ENCODE peak calls at places on chromosome 3, in seven cellular contexts. E is neural progenitor cell, P is body of pancreas, L is Calu3, X is mammary epithelial cell, V is colonic mucosa, R is nephron progenitor cell. G is an unnamed sample.

GRCh38 chr3:153621988-153622387 is 460.0 kb downstream of the RAP2B start:
- DNase-seq in E (no peak), P (no peak), L (no peak), X (peak), V (no peak), R (no peak), G (no peak)

GRCh38 chr3:8500208-8500961 is 1.2 kb upstream of the LMCD1 start:
- DNase-seq in E (peak), P (peak), L (peak), X (no peak), V (no peak), R (no peak), G (no peak)

GRCh38 chr3:134008630-134009156 is 21.0 kb downstream of the SLCO2A1 start:
- DNase-seq in E (no peak), P (no peak), L (no peak), X (peak), V (no peak), R (no peak), G (no peak)

GRCh38 chr3:191331443-191331842 is 1.1 kb upstream of the UTS2B start:
- DNase-seq in E (no peak), P (no peak), L (no peak), X (peak), V (no peak), R (no peak), G (no peak)

GRCh38 chr3:64203969-64204632 is 21.2 kb downstream of the PRICKLE2 start:
- DNase-seq in E (no peak), P (no peak), L (no peak), X (no peak), V (no peak), R (no peak), G (no peak)

GRCh38 chr3:14377838-14378169 is 24.6 kb upstream of the SLC6A6 start:
- DNase-seq in E (no peak), P (no peak), L (no peak), X (no peak), V (no peak), R (no peak), G (no peak)

GRCh38 chr3:116561529-116561928 is 116.2 kb upstream of the LSAMP start:
- DNase-seq in E (no peak), P (no peak), L (no peak), X (no peak), V (no peak), R (no peak), G (no peak)

GRCh38 chr3:102141096-102141912 is 292.0 kb downstream of the NFKBIZ start:
- DNase-seq in E (no peak), P (no peak), L (no peak), X (no peak), V (no peak), R (no peak), G (no peak)

GRCh38 chr3:154745925-154746324 is 315.9 kb upstream of the GPR149 start:
- DNase-seq in E (no peak), P (no peak), L (peak), X (no peak), V (no peak), R (no peak), G (no peak)

GRCh38 chr3:141302364-141303141 is 65.8 kb upstream of the ZBTB38 start:
- DNase-seq in E (no peak), P (peak), L (no peak), X (peak), V (no peak), R (no peak), G (no peak)

GRCh38 chr3:44509393-44509921 is 32.0 kb upstream of the ZNF445 start:
- DNase-seq in E (peak), P (no peak), L (no peak), X (peak), V (no peak), R (no peak), G (no peak)

GRCh38 chr3:142977399-142977728 is 13.9 kb upstream of the PAQR9 start:
- DNase-seq in E (no peak), P (no peak), L (no peak), X (peak), V (no peak), R (no peak), G (no peak)

GRCh38 chr3:118117061-118117460 is 917.6 kb downstream of the IGSF11 start:
- DNase-seq in E (peak), P (no peak), L (no peak), X (no peak), V (no peak), R (no peak), G (no peak)

GRCh38 chr3:172201136-172201989 is 162.0 kb downstream of the FNDC3B start:
- DNase-seq in E (no peak), P (peak), L (no peak), X (peak), V (peak), R (no peak), G (no peak)

GRCh38 chr3:59237121-59237520 is 187.3 kb upstream of the CFAP20DC start:
- DNase-seq in E (no peak), P (no peak), L (no peak), X (peak), V (no peak), R (no peak), G (no peak)

GRCh38 chr3:150399060-150399459 is 9.0 kb upstream of the TSC22D2 start:
- DNase-seq in E (peak), P (no peak), L (no peak), X (no peak), V (no peak), R (no peak), G (no peak)

GRCh38 chr3:149958171-149958796 is 12.4 kb downstream of the PFN2 start:
- DNase-seq in E (no peak), P (no peak), L (no peak), X (peak), V (no peak), R (no peak), G (no peak)

GRCh38 chr3:48697952-48698351 is 12.2 kb upstream of the NCKIPSD start:
- DNase-seq in E (no peak), P (no peak), L (no peak), X (no peak), V (no peak), R (no peak), G (no peak)
- TF ChIP-seq CTCF in E (no peak), P (no peak), L (no peak), X (no peak), V (no peak), R (no peak), G (no peak)

DNA sequence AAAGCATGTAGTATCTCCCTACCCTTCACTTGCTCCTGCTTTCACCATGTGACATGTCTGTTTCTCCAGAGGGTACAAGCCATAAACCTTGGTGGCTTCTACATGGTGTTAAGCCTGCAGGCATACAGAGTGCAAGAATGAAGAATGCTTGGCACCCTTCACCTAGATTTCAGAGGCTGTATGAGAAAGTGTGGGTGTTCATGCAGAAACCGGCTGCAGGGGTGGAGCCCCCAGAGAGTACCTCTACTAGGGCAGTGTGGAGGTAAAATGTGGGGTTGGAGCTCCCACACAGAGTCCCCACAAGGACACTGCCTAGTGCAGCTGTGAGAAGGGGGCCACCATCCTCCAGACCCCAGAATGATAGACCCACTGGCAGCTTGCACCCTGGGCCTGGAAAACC is 32.2 kb downstream of the SLC15A2 start:
- DNase-seq in E (no peak), P (no peak), L (no peak), X (no peak), V (no peak), R (no peak), G (no peak)
- TF ChIP-seq CTCF in E (no peak), P (no peak), L (no peak), X (no peak), V (no peak), R (no peak), G (no peak)

DNA sequence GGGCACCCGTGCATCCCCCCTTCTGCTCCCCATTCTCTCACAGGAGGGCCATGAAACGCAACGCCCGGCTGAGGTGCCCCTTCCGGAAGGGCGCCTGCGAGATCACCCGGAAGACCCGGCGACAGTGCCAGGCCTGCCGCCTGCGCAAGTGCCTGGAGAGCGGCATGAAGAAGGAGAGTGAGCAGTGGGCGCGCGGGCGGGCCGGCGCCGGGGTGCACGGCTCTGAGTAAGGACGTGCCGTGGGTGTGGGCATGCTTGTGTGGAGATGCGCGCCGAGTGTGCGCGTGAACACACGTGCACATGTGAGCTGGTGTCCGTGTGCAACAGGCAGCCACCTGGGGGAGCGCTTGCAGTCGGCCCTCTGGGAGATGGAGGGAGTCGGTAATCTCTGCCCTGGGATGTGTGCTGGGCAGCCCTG is 28.1 kb downstream of the NR1I2 start:
- DNase-seq in E (no peak), P (peak), L (no peak), X (peak), V (no peak), R (no peak), G (peak)
- TF ChIP-seq CTCF in E (no peak), P (peak), L (no peak), X (no peak), V (no peak), R (no peak), G (no peak)

GRCh38 chr3:194315965-194316361 is 35.2 kb downstream of the CPN2 start:
- DNase-seq in E (no peak), P (no peak), L (no peak), X (peak), V (no peak), R (no peak), G (no peak)
- TF ChIP-seq CTCF in E (no peak), P (no peak), L (no peak), X (no peak), V (no peak), R (no peak), G (peak)

DNA sequence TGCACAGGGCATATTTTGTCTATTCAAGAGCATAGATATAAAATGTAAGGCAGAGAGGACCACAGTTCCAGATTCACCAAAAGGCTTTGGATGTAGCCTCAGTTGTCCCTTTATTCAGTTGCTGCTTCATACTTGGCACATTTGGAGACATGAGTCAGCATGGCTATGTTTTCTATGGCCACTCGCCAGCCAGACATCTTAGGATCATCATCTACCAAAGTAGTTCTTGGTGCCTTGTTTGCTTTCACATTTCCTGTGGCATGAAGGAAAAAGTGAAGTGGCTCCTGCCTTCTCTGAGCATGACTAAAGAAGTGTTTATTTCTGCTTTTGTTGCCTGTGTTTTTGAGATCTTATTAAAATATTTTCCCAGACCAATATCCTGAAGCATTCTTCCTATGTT is 7.2 kb downstream of the SUSD5 start:
- DNase-seq in E (no peak), P (no peak), L (peak), X (peak), V (no peak), R (no peak), G (no peak)
- TF ChIP-seq CTCF in E (no peak), P (no peak), L (no peak), X (no peak), V (no peak), R (no peak), G (no peak)

DNA sequence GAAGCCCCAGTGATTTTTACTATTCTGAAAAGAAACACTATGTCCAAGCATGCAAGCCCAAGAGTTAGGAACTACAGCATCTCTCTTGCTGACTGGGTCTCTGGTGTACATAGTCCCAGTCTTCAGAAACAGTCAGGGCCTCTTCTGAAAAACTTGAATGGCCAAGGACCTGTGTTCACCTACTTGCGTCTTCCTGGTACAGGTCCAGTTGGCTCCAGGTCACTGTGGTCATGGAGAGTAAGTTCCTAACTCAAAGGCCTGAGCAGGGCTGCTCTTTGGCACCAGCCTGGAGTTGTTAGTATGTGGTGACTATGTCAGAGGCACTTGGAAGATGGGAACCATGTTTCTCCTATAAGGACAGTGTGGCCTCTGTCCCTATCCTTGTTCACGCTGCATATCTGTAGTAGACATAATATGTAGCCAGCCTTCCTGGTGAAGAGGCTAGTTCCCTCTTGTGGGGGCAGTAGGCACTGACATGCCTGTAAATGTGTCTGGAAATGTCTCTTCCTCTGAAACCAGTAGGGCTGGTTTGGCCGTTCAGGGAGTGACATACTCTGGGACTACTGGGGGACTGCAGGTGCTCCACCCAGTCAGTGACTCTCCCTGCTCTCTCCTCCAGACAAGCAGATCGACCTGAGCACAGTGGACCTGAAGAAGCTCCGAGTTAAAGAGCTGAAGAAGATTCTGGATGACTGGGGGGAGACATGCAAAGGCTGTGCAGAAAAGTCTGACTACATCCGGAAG is 2.6 kb upstream of the RBM15B start:
- DNase-seq in E (no peak), P (no peak), L (peak), X (peak), V (peak), R (no peak), G (no peak)
- TF ChIP-seq CTCF in E (peak), P (peak), L (peak), X (peak), V (peak), R (no peak), G (no peak)

GRCh38 chr3:11154953-11155325 is 646 bp downstream of the HRH1 start:
- DNase-seq in E (peak), P (no peak), L (no peak), X (peak), V (no peak), R (peak), G (no peak)

GRCh38 chr3:11157406-11157805 is 3.1 kb downstream of the HRH1 start:
- DNase-seq in E (no peak), P (no peak), L (no peak), X (no peak), V (no peak), R (no peak), G (no peak)

GRCh38 chr3:11156026-11156410 is 1.7 kb downstream of the HRH1 start:
- DNase-seq in E (no peak), P (no peak), L (no peak), X (no peak), V (no peak), R (no peak), G (no peak)

GRCh38 chr3:11154036-11154952 is at the start of gene HRH1:
- DNase-seq in E (peak), P (no peak), L (peak), X (peak), V (peak), R (peak), G (peak)

DNA sequence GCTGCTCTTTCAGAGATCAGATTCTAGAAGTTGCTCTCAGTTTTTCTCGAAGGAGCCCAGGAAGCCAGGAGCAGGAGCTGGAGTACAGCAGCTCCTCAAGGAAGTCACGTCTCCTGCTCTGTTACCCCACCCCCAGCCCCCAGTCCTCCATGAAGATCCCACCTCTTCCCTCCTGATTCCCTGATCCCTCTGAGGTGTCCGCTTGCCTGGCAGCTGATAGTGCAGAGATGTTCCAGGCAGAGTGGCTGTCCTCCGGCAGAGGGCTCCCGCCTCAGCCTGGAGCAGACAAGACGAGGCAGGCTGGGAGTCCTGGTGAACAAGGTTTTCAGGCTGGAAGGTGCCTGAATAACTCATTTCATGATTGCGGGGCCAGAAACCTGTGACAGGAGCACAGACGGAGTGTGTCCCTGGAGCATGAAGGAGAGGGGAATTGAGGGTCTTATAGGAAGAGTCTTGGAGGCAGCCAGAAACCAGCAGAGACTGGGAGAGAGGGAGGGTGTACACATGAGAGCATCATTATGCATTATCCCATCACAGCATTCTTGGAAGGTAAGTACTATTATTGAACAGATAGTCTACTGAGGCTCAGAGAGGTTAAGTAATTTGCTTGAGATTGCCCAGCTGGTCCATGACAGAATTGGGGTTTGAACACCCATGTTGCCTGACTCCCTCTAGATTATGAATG is 1.2 kb downstream of the HRH1 start:
- DNase-seq in E (peak), P (peak), L (peak), X (peak), V (peak), R (peak), G (peak)
- TF ChIP-seq CTCF in E (peak), P (peak), L (peak), X (peak), V (peak), R (peak), G (peak)

GRCh38 chr3:156577731-156578130 is 22.8 kb upstream of the SSR3 start:
- DNase-seq in E (no peak), P (no peak), L (no peak), X (peak), V (no peak), R (no peak), G (no peak)

GRCh38 chr3:156579427-156579851 is 24.5 kb upstream of the SSR3 start:
- DNase-seq in E (no peak), P (no peak), L (no peak), X (peak), V (no peak), R (no peak), G (no peak)

GRCh38 chr3:156575661-156576450 is 20.9 kb upstream of the SSR3 start:
- DNase-seq in E (no peak), P (no peak), L (no peak), X (no peak), V (no peak), R (no peak), G (no peak)

GRCh38 chr3:156580986-156581385 is 26.1 kb upstream of the SSR3 start:
- DNase-seq in E (no peak), P (no peak), L (no peak), X (no peak), V (no peak), R (no peak), G (no peak)

DNA sequence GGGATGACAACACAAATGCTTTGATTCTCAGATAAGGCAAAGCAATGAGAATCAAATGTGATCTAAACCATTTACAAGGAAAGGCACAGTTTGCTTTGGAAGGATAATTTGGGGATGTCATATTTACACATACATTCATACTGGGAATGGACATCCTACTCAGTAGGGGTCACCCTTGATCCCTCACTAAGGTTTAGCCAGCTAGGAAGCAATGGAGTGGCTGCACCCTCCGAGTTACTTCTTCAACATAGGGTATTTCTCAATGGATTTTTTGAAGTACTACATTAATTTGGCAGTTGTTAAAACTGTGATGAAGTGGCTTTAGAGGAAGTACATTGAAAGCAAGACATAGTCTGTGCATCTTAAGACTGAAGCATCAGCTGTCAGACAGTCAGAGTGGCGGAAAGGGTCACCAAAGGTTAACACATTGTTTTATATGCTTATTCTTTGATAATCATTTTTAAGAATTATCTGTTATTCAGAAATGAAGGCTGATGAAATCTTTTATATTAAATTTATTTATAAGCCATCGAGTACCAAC is 22.0 kb upstream of the SSR3 start:
- DNase-seq in E (no peak), P (no peak), L (peak), X (no peak), V (no peak), R (no peak), G (no peak)
- TF ChIP-seq CTCF in E (no peak), P (no peak), L (no peak), X (no peak), V (no peak), R (no peak), G (no peak)

GRCh38 chr3:139281096-139281495 is 62.7 kb upstream of the MRPS22 start:
- DNase-seq in E (no peak), P (no peak), L (no peak), X (no peak), V (no peak), R (no peak), G (no peak)
- TF ChIP-seq CTCF in E (no peak), P (no peak), L (no peak), X (no peak), V (no peak), R (no peak), G (no peak)

GRCh38 chr3:46162975-46163550 is 45.0 kb downstream of the CCR1 start:
- DNase-seq in E (no peak), P (no peak), L (peak), X (peak), V (no peak), R (no peak), G (no peak)
- TF ChIP-seq CTCF in E (peak), P (no peak), L (no peak), X (peak), V (no peak), R (no peak), G (no peak)